ENCODE peak calls at places on chromosomes 11 and 22, in eight cellular contexts. One of them, this sample, is unnamed.

GRCh38 chr11:119758291-119758690 is 29.3 kb upstream of the NECTIN1 start:
- DNase-seq in EL: peak; percentile 23
- DNase-seq in RPMI8226: no peak
- DNase-seq in HFFc6: peak; percentile 39
- DNase-seq in activated T-helper 1 cell treated with Interleukin-2 at 50 U/mL for 16 hours: no peak
- DNase-seq in activated CD8-positive, alpha-beta T cell treated with anti-CD3 and anti-CD28 coated beads, Interleukin-2, amount 10 ng/mL, durations not matched to agents 7 days and 5 days: no peak
- DNase-seq in MM.1S: no peak
- DNase-seq in T-cell: no peak
- DNase-seq in this sample: no peak

GRCh38 chr11:2762031-2762380 is 62.2 kb upstream of the KCNQ1OT1 start:
- DNase-seq in T-cell: no peak
- DNase-seq in MM.1S: no peak
- DNase-seq in activated T-helper 1 cell treated with Interleukin-2 at 50 U/mL for 16 hours: no peak
- DNase-seq in RPMI8226: no peak
- DNase-seq in HFFc6: no peak
- DNase-seq in EL: no peak
- DNase-seq in activated CD8-positive, alpha-beta T cell treated with anti-CD3 and anti-CD28 coated beads, Interleukin-2, amount 10 ng/mL, durations not matched to agents 7 days and 5 days: no peak
- DNase-seq in this sample: no peak

GRCh38 chr11:63916837-63917684 is at the start of gene RCOR2:
- DNase-seq in activated CD8-positive, alpha-beta T cell treated with anti-CD3 and anti-CD28 coated beads, Interleukin-2, amount 10 ng/mL, durations not matched to agents 7 days and 5 days: peak; percentile 69
- DNase-seq in T-cell: peak; percentile 52
- DNase-seq in MM.1S: peak; percentile 74
- DNase-seq in HFFc6: peak; percentile 45
- DNase-seq in EL: peak; percentile 82
- DNase-seq in RPMI8226: peak; percentile 96
- DNase-seq in activated T-helper 1 cell treated with Interleukin-2 at 50 U/mL for 16 hours: peak; percentile 41
- DNase-seq in this sample: peak; percentile 91

GRCh38 chr22:50267591-50268390 is 2.4 kb downstream of the MAPK11 start:
- DNase-seq in RPMI8226: no peak
- DNase-seq in EL: peak; percentile 50
- DNase-seq in MM.1S: no peak
- DNase-seq in HFFc6: peak; percentile 41
- DNase-seq in T-cell: no peak
- DNase-seq in activated CD8-positive, alpha-beta T cell treated with anti-CD3 and anti-CD28 coated beads, Interleukin-2, amount 10 ng/mL, durations not matched to agents 7 days and 5 days: peak; percentile 57
- DNase-seq in activated T-helper 1 cell treated with Interleukin-2 at 50 U/mL for 16 hours: peak; percentile 35
- DNase-seq in this sample: peak; percentile 83

GRCh38 chr11:78560826-78561484 is 13.7 kb downstream of the NARS2 start:
- DNase-seq in activated T-helper 1 cell treated with Interleukin-2 at 50 U/mL for 16 hours: no peak
- DNase-seq in T-cell: no peak
- DNase-seq in HFFc6: no peak
- DNase-seq in MM.1S: no peak
- DNase-seq in EL: peak; percentile 28
- DNase-seq in RPMI8226: no peak
- DNase-seq in activated CD8-positive, alpha-beta T cell treated with anti-CD3 and anti-CD28 coated beads, Interleukin-2, amount 10 ng/mL, durations not matched to agents 7 days and 5 days: no peak
- DNase-seq in this sample: no peak

GRCh38 chr22:40310081-40310770 is 36.1 kb upstream of the ADSL start:
- DNase-seq in HFFc6: peak; percentile 85
- DNase-seq in activated T-helper 1 cell treated with Interleukin-2 at 50 U/mL for 16 hours: no peak
- DNase-seq in T-cell: no peak
- DNase-seq in activated CD8-positive, alpha-beta T cell treated with anti-CD3 and anti-CD28 coated beads, Interleukin-2, amount 10 ng/mL, durations not matched to agents 7 days and 5 days: no peak
- DNase-seq in MM.1S: no peak
- DNase-seq in RPMI8226: no peak
- DNase-seq in EL: peak; percentile 93
- DNase-seq in this sample: no peak

GRCh38 chr11:10604340-10604748 is 35.9 kb upstream of the LYVE1 start:
- DNase-seq in MM.1S: no peak
- DNase-seq in EL: peak; percentile 35
- DNase-seq in activated CD8-positive, alpha-beta T cell treated with anti-CD3 and anti-CD28 coated beads, Interleukin-2, amount 10 ng/mL, durations not matched to agents 7 days and 5 days: no peak
- DNase-seq in HFFc6: no peak
- DNase-seq in RPMI8226: no peak
- DNase-seq in activated T-helper 1 cell treated with Interleukin-2 at 50 U/mL for 16 hours: no peak
- DNase-seq in T-cell: no peak
- DNase-seq in this sample: no peak

GRCh38 chr22:48663297-48663696 is 1164.4 kb downstream of the BRD1 start:
- DNase-seq in MM.1S: peak; percentile 23
- DNase-seq in activated CD8-positive, alpha-beta T cell treated with anti-CD3 and anti-CD28 coated beads, Interleukin-2, amount 10 ng/mL, durations not matched to agents 7 days and 5 days: no peak
- DNase-seq in EL: no peak
- DNase-seq in activated T-helper 1 cell treated with Interleukin-2 at 50 U/mL for 16 hours: no peak
- DNase-seq in HFFc6: no peak
- DNase-seq in T-cell: no peak
- DNase-seq in RPMI8226: peak; percentile 46
- DNase-seq in this sample: no peak

GRCh38 chr11:79253280-79253679 is 187.6 kb downstream of the TENM4 start:
- DNase-seq in RPMI8226: no peak
- DNase-seq in activated T-helper 1 cell treated with Interleukin-2 at 50 U/mL for 16 hours: no peak
- DNase-seq in activated CD8-positive, alpha-beta T cell treated with anti-CD3 and anti-CD28 coated beads, Interleukin-2, amount 10 ng/mL, durations not matched to agents 7 days and 5 days: no peak
- DNase-seq in T-cell: no peak
- DNase-seq in EL: no peak
- DNase-seq in MM.1S: no peak
- DNase-seq in HFFc6: no peak
- DNase-seq in this sample: no peak

GRCh38 chr11:61293869-61294716 is 1.0 kb downstream of the VWCE start:
- DNase-seq in EL: peak; percentile 62
- DNase-seq in RPMI8226: peak; percentile 72
- DNase-seq in activated T-helper 1 cell treated with Interleukin-2 at 50 U/mL for 16 hours: no peak
- DNase-seq in activated CD8-positive, alpha-beta T cell treated with anti-CD3 and anti-CD28 coated beads, Interleukin-2, amount 10 ng/mL, durations not matched to agents 7 days and 5 days: peak; percentile 51
- DNase-seq in MM.1S: peak; percentile 13
- DNase-seq in HFFc6: peak; percentile 52
- DNase-seq in T-cell: no peak
- DNase-seq in this sample: peak; percentile 67

GRCh38 chr22:33861216-33861875 is 58.9 kb downstream of the LARGE1 start:
- DNase-seq in EL: no peak
- DNase-seq in activated CD8-positive, alpha-beta T cell treated with anti-CD3 and anti-CD28 coated beads, Interleukin-2, amount 10 ng/mL, durations not matched to agents 7 days and 5 days: no peak
- DNase-seq in activated T-helper 1 cell treated with Interleukin-2 at 50 U/mL for 16 hours: no peak
- DNase-seq in MM.1S: no peak
- DNase-seq in T-cell: no peak
- DNase-seq in HFFc6: no peak
- DNase-seq in RPMI8226: no peak
- DNase-seq in this sample: no peak

GRCh38 chr22:25059438-25059837 is 106.9 kb downstream of the KIAA1671 start:
- DNase-seq in T-cell: no peak
- DNase-seq in activated CD8-positive, alpha-beta T cell treated with anti-CD3 and anti-CD28 coated beads, Interleukin-2, amount 10 ng/mL, durations not matched to agents 7 days and 5 days: no peak
- DNase-seq in EL: no peak
- DNase-seq in activated T-helper 1 cell treated with Interleukin-2 at 50 U/mL for 16 hours: no peak
- DNase-seq in MM.1S: no peak
- DNase-seq in RPMI8226: no peak
- DNase-seq in HFFc6: no peak
- DNase-seq in this sample: no peak

GRCh38 chr22:40241200-40241763 is 63.6 kb downstream of the TNRC6B start:
- DNase-seq in T-cell: no peak
- DNase-seq in MM.1S: no peak
- DNase-seq in activated T-helper 1 cell treated with Interleukin-2 at 50 U/mL for 16 hours: no peak
- DNase-seq in activated CD8-positive, alpha-beta T cell treated with anti-CD3 and anti-CD28 coated beads, Interleukin-2, amount 10 ng/mL, durations not matched to agents 7 days and 5 days: peak; percentile 36
- DNase-seq in HFFc6: no peak
- DNase-seq in EL: no peak
- DNase-seq in RPMI8226: no peak
- DNase-seq in this sample: no peak

GRCh38 chr11:123545726-123546125 is 108.7 kb downstream of the SCN3B start:
- DNase-seq in EL: no peak
- DNase-seq in HFFc6: no peak
- DNase-seq in RPMI8226: no peak
- DNase-seq in activated T-helper 1 cell treated with Interleukin-2 at 50 U/mL for 16 hours: no peak
- DNase-seq in MM.1S: no peak
- DNase-seq in activated CD8-positive, alpha-beta T cell treated with anti-CD3 and anti-CD28 coated beads, Interleukin-2, amount 10 ng/mL, durations not matched to agents 7 days and 5 days: no peak
- DNase-seq in T-cell: no peak
- DNase-seq in this sample: no peak

GRCh38 chr11:67373916-67374570 is 645 bp upstream of the CLCF1 start:
- DNase-seq in HFFc6: peak; percentile 98
- DNase-seq in EL: peak; percentile 99
- DNase-seq in activated T-helper 1 cell treated with Interleukin-2 at 50 U/mL for 16 hours: peak; percentile 38
- DNase-seq in MM.1S: peak; percentile 72
- DNase-seq in T-cell: no peak
- DNase-seq in RPMI8226: peak; percentile 78
- DNase-seq in activated CD8-positive, alpha-beta T cell treated with anti-CD3 and anti-CD28 coated beads, Interleukin-2, amount 10 ng/mL, durations not matched to agents 7 days and 5 days: peak; percentile 63
- DNase-seq in this sample: no peak

GRCh38 chr11:3195251-3196160 is 23.1 kb downstream of the MRGPRG start:
- DNase-seq in activated CD8-positive, alpha-beta T cell treated with anti-CD3 and anti-CD28 coated beads, Interleukin-2, amount 10 ng/mL, durations not matched to agents 7 days and 5 days: no peak
- DNase-seq in EL: no peak
- DNase-seq in HFFc6: no peak
- DNase-seq in T-cell: no peak
- DNase-seq in activated T-helper 1 cell treated with Interleukin-2 at 50 U/mL for 16 hours: no peak
- DNase-seq in MM.1S: no peak
- DNase-seq in RPMI8226: no peak
- DNase-seq in this sample: no peak

GRCh38 chr22:28716686-28717085 is 24.9 kb downstream of the CHEK2 start:
- DNase-seq in activated CD8-positive, alpha-beta T cell treated with anti-CD3 and anti-CD28 coated beads, Interleukin-2, amount 10 ng/mL, durations not matched to agents 7 days and 5 days: no peak
- DNase-seq in MM.1S: no peak
- DNase-seq in RPMI8226: no peak
- DNase-seq in HFFc6: no peak
- DNase-seq in T-cell: no peak
- DNase-seq in activated T-helper 1 cell treated with Interleukin-2 at 50 U/mL for 16 hours: no peak
- DNase-seq in EL: no peak
- DNase-seq in this sample: no peak

GRCh38 chr11:13082588-13082987 is 73.5 kb downstream of the RASSF10 start:
- DNase-seq in HFFc6: no peak
- DNase-seq in T-cell: no peak
- DNase-seq in MM.1S: no peak
- DNase-seq in activated T-helper 1 cell treated with Interleukin-2 at 50 U/mL for 16 hours: no peak
- DNase-seq in activated CD8-positive, alpha-beta T cell treated with anti-CD3 and anti-CD28 coated beads, Interleukin-2, amount 10 ng/mL, durations not matched to agents 7 days and 5 days: no peak
- DNase-seq in RPMI8226: no peak
- DNase-seq in EL: no peak
- DNase-seq in this sample: no peak

GRCh38 chr11:113875414-113876073 is at the start of gene USP28:
- DNase-seq in MM.1S: peak; percentile 97
- DNase-seq in RPMI8226: peak; percentile 98
- DNase-seq in activated CD8-positive, alpha-beta T cell treated with anti-CD3 and anti-CD28 coated beads, Interleukin-2, amount 10 ng/mL, durations not matched to agents 7 days and 5 days: peak; percentile 84
- DNase-seq in EL: peak; percentile 96
- DNase-seq in T-cell: peak; percentile 66
- DNase-seq in activated T-helper 1 cell treated with Interleukin-2 at 50 U/mL for 16 hours: peak; percentile 71
- DNase-seq in HFFc6: peak; percentile 93
- DNase-seq in this sample: peak; percentile 87

GRCh38 chr11:121711236-121711635 is 258.5 kb upstream of the SORL1-AS1 start:
- DNase-seq in T-cell: no peak
- DNase-seq in EL: no peak
- DNase-seq in activated CD8-positive, alpha-beta T cell treated with anti-CD3 and anti-CD28 coated beads, Interleukin-2, amount 10 ng/mL, durations not matched to agents 7 days and 5 days: no peak
- DNase-seq in RPMI8226: no peak
- DNase-seq in HFFc6: no peak
- DNase-seq in MM.1S: no peak
- DNase-seq in activated T-helper 1 cell treated with Interleukin-2 at 50 U/mL for 16 hours: no peak
- DNase-seq in this sample: no peak

GRCh38 chr11:92932023-92932422 is 37.4 kb upstream of the MTNR1B start:
- DNase-seq in activated CD8-positive, alpha-beta T cell treated with anti-CD3 and anti-CD28 coated beads, Interleukin-2, amount 10 ng/mL, durations not matched to agents 7 days and 5 days: no peak
- DNase-seq in EL: peak; percentile 13
- DNase-seq in RPMI8226: no peak
- DNase-seq in HFFc6: peak; percentile 15
- DNase-seq in MM.1S: no peak
- DNase-seq in activated T-helper 1 cell treated with Interleukin-2 at 50 U/mL for 16 hours: no peak
- DNase-seq in T-cell: no peak
- DNase-seq in this sample: no peak

GRCh38 chr11:9633674-9634073 is 30.2 kb upstream of the SWAP70 start:
- DNase-seq in RPMI8226: no peak
- DNase-seq in HFFc6: no peak
- DNase-seq in activated T-helper 1 cell treated with Interleukin-2 at 50 U/mL for 16 hours: no peak
- DNase-seq in activated CD8-positive, alpha-beta T cell treated with anti-CD3 and anti-CD28 coated beads, Interleukin-2, amount 10 ng/mL, durations not matched to agents 7 days and 5 days: no peak
- DNase-seq in EL: no peak
- DNase-seq in T-cell: no peak
- DNase-seq in MM.1S: no peak
- DNase-seq in this sample: no peak

GRCh38 chr22:31841029-31841827 is 87.4 kb downstream of the DEPDC5 start:
- DNase-seq in RPMI8226: no peak
- DNase-seq in MM.1S: no peak
- DNase-seq in HFFc6: no peak
- DNase-seq in activated T-helper 1 cell treated with Interleukin-2 at 50 U/mL for 16 hours: no peak
- DNase-seq in activated CD8-positive, alpha-beta T cell treated with anti-CD3 and anti-CD28 coated beads, Interleukin-2, amount 10 ng/mL, durations not matched to agents 7 days and 5 days: no peak
- DNase-seq in T-cell: no peak
- DNase-seq in EL: no peak
- DNase-seq in this sample: no peak